ENCODE peak calls at places on chromosomes 3 and 15, in nine cellular contexts. K is left cardiac atrium; Z is spleen; D is ELR; S is thoracic aorta; N is stimulated activated CD4-positive, alpha-beta T cell treated with anti-CD3 and anti-CD28 coated beads, Interleukin-1b, Interleukin-23, amount 100 ng/mL, for 24 hours; Y is non-pigmented ciliary epithelial cell; A is activated CD4-positive, alpha-beta T cell treated with anti-CD3 and anti-CD28 coated beads, Interleukin-2, amount 10 ng/mL, durations not matched to agents 7 days and 5 days; M is HEK293T. I is an unnamed sample.

GRCh38 chr15:93520206-93520605 is 431.2 kb upstream of the RGMA start:
- DNase-seq in K (no peak), Z (no peak), D (no peak), S (no peak), N (no peak), Y (no peak), A (no peak), M (no peak), I (no peak)

GRCh38 chr3:107600784-107601183 is 78.0 kb downstream of the BBX start:
- DNase-seq in K (no peak), Z (no peak), D (no peak), S (no peak), N (no peak), Y (no peak), A (no peak), M (no peak), I (no peak)

GRCh38 chr3:96813820-96814580 is 394 bp upstream of the EPHA6 start:
- DNase-seq in K (peak; percentile 46), Z (peak; percentile 71), D (peak; percentile 0), S (no peak), N (no peak), Y (no peak), A (no peak), M (peak; percentile 49), I (no peak)

GRCh38 chr15:57160823-57161560 is 215.3 kb upstream of the CGNL1 start:
- DNase-seq in K (no peak), Z (no peak), D (peak; percentile 85), S (no peak), N (no peak), Y (no peak), A (no peak), M (no peak), I (no peak)

GRCh38 chr3:60523536-60523935 is 727.7 kb downstream of the FHIT start:
- DNase-seq in K (no peak), Z (no peak), D (no peak), S (no peak), N (no peak), Y (no peak), A (no peak), M (no peak), I (no peak)

GRCh38 chr3:123289336-123290106 is 87.8 kb downstream of the SEC22A start:
- DNase-seq in K (no peak), Z (no peak), D (no peak), S (no peak), N (no peak), Y (no peak), A (no peak), M (no peak), I (no peak)

GRCh38 chr3:128488995-128489859 is 3.8 kb downstream of the GATA2 start:
- DNase-seq in K (peak; percentile 80), Z (peak; percentile 79), D (peak; percentile 81), S (no peak), N (no peak), Y (no peak), A (peak; percentile 20), M (peak; percentile 79), I (no peak)

GRCh38 chr15:43186003-43186353 is 775 bp downstream of the CCNDBP1 start:
- DNase-seq in K (no peak), Z (no peak), D (peak; percentile 39), S (no peak), N (no peak), Y (no peak), A (peak; percentile 17), M (peak; percentile 21), I (no peak)

GRCh38 chr15:62880278-62880677 is 162.3 kb upstream of the TPM1 start:
- DNase-seq in K (no peak), Z (no peak), D (no peak), S (no peak), N (no peak), Y (no peak), A (no peak), M (no peak), I (no peak)

GRCh38 chr3:195068481-195069080 is 202.4 kb downstream of the XXYLT1 start:
- DNase-seq in K (no peak), Z (peak; percentile 36), D (no peak), S (no peak), N (no peak), Y (no peak), A (no peak), M (no peak), I (no peak)

GRCh38 chr3:7682822-7683229 is 818.8 kb upstream of the LMCD1 start:
- DNase-seq in K (peak; percentile 60), Z (no peak), D (no peak), S (no peak), N (no peak), Y (peak; percentile 85), A (no peak), M (no peak), I (no peak)

GRCh38 chr3:10299679-10300078 is 6.9 kb upstream of the GHRL start:
- DNase-seq in K (no peak), Z (no peak), D (no peak), S (no peak), N (no peak), Y (no peak), A (no peak), M (no peak), I (no peak)

GRCh38 chr3:169071003-169071402 is 592.5 kb downstream of the MECOM start:
- DNase-seq in K (no peak), Z (no peak), D (no peak), S (no peak), N (no peak), Y (no peak), A (no peak), M (no peak), I (no peak)

GRCh38 chr15:101388046-101388445 is 93.0 kb upstream of the SNRPA1 start:
- DNase-seq in K (no peak), Z (no peak), D (no peak), S (no peak), N (no peak), Y (no peak), A (no peak), M (no peak), I (no peak)

GRCh38 chr3:101084404-101084803 is 91.2 kb upstream of the ABI3BP start:
- DNase-seq in K (no peak), Z (no peak), D (peak; percentile 22), S (no peak), N (no peak), Y (no peak), A (no peak), M (no peak), I (no peak)

GRCh38 chr15:79724804-79725203 is 172.0 kb downstream of the MTHFS start:
- DNase-seq in K (no peak), Z (no peak), D (no peak), S (no peak), N (no peak), Y (no peak), A (no peak), M (no peak), I (no peak)

GRCh38 chr3:13143381-13144004 is 70.3 kb upstream of the IQSEC1 start:
- DNase-seq in K (no peak), Z (peak; percentile 25), D (no peak), S (no peak), N (no peak), Y (no peak), A (no peak), M (no peak), I (no peak)

GRCh38 chr15:48811325-48811938 is 563 bp upstream of the CEP152 start:
- DNase-seq in K (no peak), Z (no peak), D (peak; percentile 25), S (no peak), N (no peak), Y (no peak), A (no peak), M (no peak), I (no peak)

GRCh38 chr3:10286596-10287295 is 6.0 kb downstream of the GHRL start:
- DNase-seq in K (no peak), Z (no peak), D (peak; percentile 28), S (peak; percentile 31), N (no peak), Y (peak; percentile 42), A (peak; percentile 67), M (no peak), I (no peak)

GRCh38 chr15:101167366-101167790 is 84.5 kb downstream of the CHSY1 start:
- DNase-seq in K (no peak), Z (peak; percentile 23), D (no peak), S (no peak), N (no peak), Y (no peak), A (no peak), M (no peak), I (no peak)

GRCh38 chr3:99659032-99659431 is 20.6 kb downstream of the COL8A1 start:
- DNase-seq in K (peak; percentile 51), Z (no peak), D (peak; percentile 98), S (no peak), N (no peak), Y (peak; percentile 100), A (no peak), M (no peak), I (no peak)

I was measured in SIG-M5.